ENCODE peak calls at places on chromosomes 5 and 9, in six cellular contexts. K, S, P, N, Q and Y are unnamed samples. For H3K27me3, the result is how much of the 10 kb centered on the place peaks cover.

GRCh38 chr5:177545487-177546261 is 8.7 kb downstream of the FAM193B start:
- DNase-seq in P (no peak), Q (peak), K (peak), N (peak), S (no peak), Y (peak)

GRCh38 chr9:89548210-89548609 is 50.3 kb upstream of the SEMA4D start:
- DNase-seq in K (no peak), P (no peak), S (no peak), Q (no peak), N (no peak), Y (no peak)

GRCh38 chr5:78534148-78535009 is 114.2 kb downstream of the LHFPL2 start:
- DNase-seq in N (peak), P (no peak), K (peak), S (no peak), Q (no peak), Y (peak)

GRCh38 chr5:96117863-96118651 is 156.4 kb upstream of the ELL2 start:
- DNase-seq in N (no peak), K (no peak), Q (no peak), P (no peak), S (no peak), Y (no peak)

GRCh38 chr5:38858839-38859238 is 13.0 kb downstream of the OSMR start:
- DNase-seq in K (no peak), Q (no peak), N (no peak), S (no peak), P (no peak), Y (no peak)

GRCh38 chr5:180860273-180860886 is 696 bp downstream of the ZFP62 start:
- DNase-seq in N (no peak), S (no peak), P (no peak), K (no peak), Q (no peak), Y (no peak)

GRCh38 chr5:96790851-96791513 is 16.8 kb downstream of the ERAP1 start:
- DNase-seq in P (no peak), Q (no peak), N (no peak), S (no peak), K (no peak), Y (peak)

GRCh38 chr9:3508531-3509374 is 17.0 kb downstream of the RFX3 start:
- DNase-seq in S (no peak), Q (no peak), K (no peak), N (no peak), P (no peak), Y (no peak)

GRCh38 chr9:130555968-130556367 is 23.4 kb upstream of the FUBP3 start:
- DNase-seq in Q (no peak), S (no peak), P (no peak), N (no peak), K (no peak), Y (no peak)

GRCh38 chr5:102742215-102742614 is 12.9 kb upstream of the PAM start:
- DNase-seq in N (no peak), S (no peak), P (no peak), Q (no peak), K (no peak), Y (no peak)

GRCh38 chr5:44807269-44807668 is 1.5 kb upstream of the MRPS30 start:
- DNase-seq in P (no peak), Q (no peak), K (no peak), N (no peak), S (no peak), Y (no peak)
- H3K4me3 ChIP-seq in P (no peak), Q (no peak), K (no peak), N (no peak), S (no peak), Y (no peak)

DNA sequence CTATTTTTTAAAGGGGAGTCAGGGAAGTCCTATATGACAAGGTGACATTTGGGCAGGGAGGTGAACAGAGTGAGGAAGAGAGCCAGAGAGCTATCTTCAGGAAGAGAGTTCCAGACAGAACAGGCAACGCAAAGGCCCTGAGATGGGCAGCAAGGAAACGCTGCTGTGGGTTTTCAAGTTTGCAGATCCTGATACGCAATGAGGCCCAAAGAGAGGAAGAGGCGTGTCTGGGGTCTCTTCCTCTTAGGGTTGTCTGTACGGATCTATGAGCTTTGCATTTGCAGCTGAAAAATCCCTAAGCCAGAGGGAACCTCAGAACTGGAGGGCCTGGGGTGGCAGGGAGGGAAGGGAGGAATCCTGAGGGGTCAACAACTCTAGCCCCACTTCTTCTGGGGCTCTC is 13.6 kb downstream of the FAT2 start:
- DNase-seq in K (no peak), S (no peak), Q (no peak), N (no peak), P (no peak), Y (no peak)
- H3K27ac ChIP-seq in K (no peak), S (no peak), Q (no peak), N (no peak), P (no peak), Y (no peak)

GRCh38 chr5:77208507-77209163 is 1.8 kb upstream of the PDE8B start:
- DNase-seq in S (no peak), N (peak), Q (no peak), K (peak), P (no peak), Y (no peak)
- H3K27me3 ChIP-seq in S (under half), N (under half), Q (half or more), K (under half), P (half or more), Y (under half)

GRCh38 chr5:178861627-178862026 is 1.9 kb downstream of the ZNF354B start:
- DNase-seq in Q (no peak), N (no peak), K (no peak), P (no peak), S (no peak), Y (no peak)
- H3K4me3 ChIP-seq in Q (no peak), N (no peak), K (no peak), P (no peak), S (no peak), Y (no peak)

GRCh38 chr5:138539791-138540190 is 3.2 kb downstream of the ETF1 start:
- DNase-seq in K (no peak), Q (no peak), P (no peak), S (no peak), N (no peak), Y (no peak)

GRCh38 chr5:138543730-138544104 is 681 bp upstream of the ETF1 start:
- DNase-seq in Q (no peak), N (no peak), S (no peak), P (no peak), K (no peak), Y (no peak)

GRCh38 chr5:138542956-138543729 is at the start of gene ETF1:
- DNase-seq in P (peak), S (peak), K (peak), N (peak), Q (peak), Y (peak)

GRCh38 chr5:138542120-138542955 is 698 bp downstream of the ETF1 start:
- DNase-seq in K (no peak), P (no peak), S (no peak), Q (no peak), N (no peak), Y (no peak)

DNA sequence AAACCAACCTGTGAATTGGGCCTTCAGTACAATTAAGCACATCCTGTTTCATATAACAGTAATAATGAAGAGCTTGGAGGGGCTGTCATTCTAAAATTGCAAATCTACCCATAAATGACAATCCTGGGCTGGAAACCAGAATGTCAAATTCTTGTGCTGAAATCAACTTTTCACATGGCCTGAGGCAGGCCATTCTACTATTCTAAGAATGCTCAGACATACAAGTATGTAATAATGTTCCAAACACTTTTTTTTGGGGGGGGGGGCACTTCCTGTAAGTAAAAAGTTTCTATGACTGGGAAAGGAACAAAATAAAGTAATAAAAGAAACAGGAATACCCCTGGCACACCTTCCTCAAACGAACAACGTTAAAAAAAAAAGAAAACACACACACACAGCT is 1.5 kb downstream of the ETF1 start:
- DNase-seq in S (no peak), K (no peak), N (no peak), Q (no peak), P (no peak), Y (no peak)
- H3K27ac ChIP-seq in S (peak), K (peak), N (peak), Q (no peak), P (peak), Y (no peak)

GRCh38 chr9:132499251-132499650 is 83.2 kb upstream of the BARHL1 start:
- DNase-seq in N (no peak), K (no peak), P (no peak), Q (no peak), S (no peak), Y (no peak)
- H3K27me3 ChIP-seq in N (under half), K (under half), P (under half), Q (under half), S (under half), Y (under half)

GRCh38 chr5:108562205-108562454 is 180.2 kb upstream of the FBXL17 start:
- DNase-seq in S (no peak), N (no peak), Q (no peak), P (no peak), K (no peak), Y (no peak)

GRCh38 chr5:108564441-108564840 is 182.5 kb upstream of the FBXL17 start:
- DNase-seq in P (no peak), S (no peak), K (no peak), Q (no peak), N (no peak), Y (no peak)

GRCh38 chr5:108557686-108558085 is 175.8 kb upstream of the FBXL17 start:
- DNase-seq in S (no peak), K (no peak), Q (no peak), P (no peak), N (no peak), Y (no peak)

GRCh38 chr5:108560581-108560980 is 178.7 kb upstream of the FBXL17 start:
- DNase-seq in S (no peak), N (no peak), P (no peak), K (no peak), Q (peak), Y (peak)

GRCh38 chr5:108561416-108562204 is 179.7 kb upstream of the FBXL17 start:
- DNase-seq in K (no peak), Q (no peak), N (no peak), S (no peak), P (no peak), Y (no peak)
- H3K4me3 ChIP-seq in K (no peak), Q (no peak), N (no peak), S (no peak), P (no peak), Y (no peak)

GRCh38 chr9:72560086-72560485 is 38.7 kb downstream of the TMC1 start:
- DNase-seq in P (no peak), Q (no peak), K (no peak), S (no peak), N (no peak), Y (no peak)

GRCh38 chr9:72565535-72565934 is 44.1 kb downstream of the TMC1 start:
- DNase-seq in N (no peak), P (no peak), K (no peak), Q (no peak), S (no peak), Y (no peak)

GRCh38 chr9:72564517-72565281 is 43.3 kb downstream of the TMC1 start:
- DNase-seq in Q (no peak), K (no peak), N (no peak), S (no peak), P (no peak), Y (no peak)
- H3K27ac ChIP-seq in Q (no peak), K (peak), N (no peak), S (no peak), P (no peak), Y (no peak)